ENCODE peak calls at places on chromosomes 12 and 14, in six cellular contexts. G, S, N, E, F and B are unnamed samples.

GRCh38 chr14:27608377-27608776 is 1010.5 kb upstream of the NOVA1 start:
- DNase-seq in F (no peak), N (no peak), S (no peak), G (no peak), E (no peak), B (no peak)

GRCh38 chr14:99733551-99734405 is 49.7 kb downstream of the CYP46A1 start:
- DNase-seq in F (peak), S (no peak), E (peak), G (no peak), N (no peak), B (peak)

GRCh38 chr12:113586461-113586860 is 114.8 kb upstream of the LHX5 start:
- DNase-seq in F (no peak), E (no peak), N (no peak), G (no peak), S (no peak), B (no peak)

GRCh38 chr12:98057701-98058100 is 457.7 kb upstream of the TMPO start:
- DNase-seq in E (no peak), S (no peak), G (no peak), F (no peak), N (no peak), B (no peak)

GRCh38 chr12:52080403-52081201 is 1.1 kb downstream of the SMIM41 start:
- DNase-seq in G (no peak), N (no peak), S (no peak), E (no peak), F (no peak), B (no peak)

GRCh38 chr12:46244273-46244672 is 24.6 kb downstream of the SLC38A1 start:
- DNase-seq in N (no peak), F (no peak), S (no peak), E (no peak), G (no peak), B (no peak)

GRCh38 chr12:6952121-6952859 is 1.1 kb downstream of the PTPN6 start:
- DNase-seq in G (no peak), S (no peak), E (no peak), F (no peak), N (no peak), B (no peak)

GRCh38 chr12:54300267-54300731 is 516 bp downstream of the NFE2 start:
- DNase-seq in N (no peak), F (no peak), S (no peak), E (no peak), G (no peak), B (no peak)

GRCh38 chr14:37480446-37481290 is 114.4 kb downstream of the FOXA1 start:
- DNase-seq in S (no peak), E (no peak), F (no peak), G (no peak), N (peak), B (no peak)

DNA sequence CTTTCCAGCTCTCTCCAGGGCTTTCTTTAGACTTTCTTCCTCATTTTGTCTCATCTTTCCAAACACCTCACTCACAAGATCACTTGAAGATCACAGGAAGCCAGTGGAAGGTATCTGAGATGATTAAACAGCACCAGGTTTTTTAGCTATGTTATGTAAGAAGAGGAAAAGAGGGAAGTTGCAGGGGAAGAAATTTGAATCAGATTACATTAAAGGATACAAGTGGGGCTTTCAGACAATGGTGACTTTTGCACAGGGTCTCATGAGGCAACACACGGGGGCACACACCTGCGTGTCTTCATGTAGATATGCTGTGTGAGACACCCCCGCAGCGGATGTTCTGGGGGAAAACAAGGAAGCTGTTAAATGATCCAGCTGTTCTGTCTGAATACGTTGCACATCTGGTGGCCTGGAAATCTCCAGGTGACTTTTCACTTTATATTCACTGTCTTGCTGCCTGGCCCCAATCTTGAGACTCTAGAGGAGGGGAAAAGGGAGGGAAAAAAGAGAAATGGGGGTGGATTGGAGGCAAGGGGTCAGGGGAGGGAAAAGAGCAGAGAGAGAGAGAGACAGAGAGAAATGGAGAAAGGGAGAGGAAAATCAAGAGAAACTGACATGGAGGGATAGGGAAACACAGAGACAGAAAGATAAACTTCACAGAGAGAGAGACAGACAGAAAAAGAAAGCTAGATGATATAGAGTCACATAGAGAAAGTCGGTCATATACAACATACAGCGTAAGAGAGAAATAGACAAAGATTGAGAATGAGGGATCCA is 36.3 kb upstream of the PPP1CC start:
- DNase-seq in N (no peak), F (no peak), E (no peak), G (no peak), S (no peak), B (no peak)
- TF ChIP-seq CTCF in N (no peak), F (no peak), E (no peak), G (no peak), S (no peak), B (no peak)

GRCh38 chr12:33560653-33561208 is 121.1 kb upstream of the SYT10 start:
- DNase-seq in N (no peak), G (no peak), E (no peak), F (no peak), S (no peak), B (no peak)
- TF ChIP-seq CTCF in N (no peak), G (no peak), E (no peak), F (no peak), S (no peak), B (no peak)

GRCh38 chr12:104374071-104374470 is 70.5 kb downstream of the EID3 start:
- DNase-seq in G (no peak), F (no peak), N (no peak), E (no peak), S (no peak), B (no peak)

GRCh38 chr12:104378427-104378826 is 74.9 kb downstream of the EID3 start:
- DNase-seq in N (no peak), F (no peak), G (no peak), S (no peak), E (no peak), B (no peak)

GRCh38 chr12:104374806-104375205 is 71.3 kb downstream of the EID3 start:
- DNase-seq in F (no peak), E (no peak), S (no peak), N (no peak), G (no peak), B (no peak)

GRCh38 chr12:104376650-104377506 is 73.3 kb downstream of the EID3 start:
- DNase-seq in N (peak), F (no peak), S (no peak), G (no peak), E (no peak), B (no peak)

GRCh38 chr12:104377507-104377812 is 73.9 kb downstream of the EID3 start:
- DNase-seq in N (no peak), E (no peak), G (no peak), S (no peak), F (no peak), B (no peak)
- TF ChIP-seq CTCF in N (no peak), E (no peak), G (no peak), S (no peak), F (no peak), B (no peak)

DNA sequence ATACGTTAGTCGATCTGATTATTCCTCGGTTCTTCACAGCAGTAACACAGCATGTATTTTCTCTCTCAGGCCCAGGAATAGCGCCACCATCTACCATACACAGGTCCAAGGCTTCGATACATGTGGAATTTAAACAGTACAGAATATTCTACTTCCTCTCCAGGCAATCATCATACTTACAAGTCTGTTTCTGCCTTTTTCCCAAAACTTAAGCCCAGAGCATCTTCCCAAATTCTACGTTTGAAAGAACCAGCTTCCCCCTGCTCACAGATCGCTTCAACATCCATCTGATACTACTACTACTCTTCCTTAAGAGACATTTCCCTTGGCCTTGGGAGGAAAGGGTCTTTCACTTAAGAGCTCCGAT is 626 bp downstream of the TXNDC16 start:
- DNase-seq in G (no peak), E (no peak), N (peak), S (peak), F (no peak), B (no peak)
- TF ChIP-seq CTCF in G (peak), E (no peak), N (peak), S (peak), F (no peak), B (no peak)

GRCh38 chr12:5565933-5566632 is 134.2 kb downstream of the NTF3 start:
- DNase-seq in E (no peak), S (no peak), G (no peak), N (no peak), F (no peak), B (no peak)
- TF ChIP-seq CTCF in E (no peak), S (no peak), G (no peak), N (peak), F (no peak), B (no peak)

GRCh38 chr12:69977991-69978390 is 153.0 kb downstream of the MYRFL start:
- DNase-seq in N (no peak), G (no peak), F (no peak), E (no peak), S (no peak), B (no peak)

GRCh38 chr12:69986109-69986508 is 161.1 kb downstream of the MYRFL start:
- DNase-seq in S (no peak), G (no peak), N (no peak), F (no peak), E (no peak), B (no peak)

GRCh38 chr12:69984216-69984615 is 159.2 kb downstream of the MYRFL start:
- DNase-seq in G (no peak), S (no peak), F (no peak), E (no peak), N (peak), B (no peak)

GRCh38 chr12:69985656-69986055 is 160.6 kb downstream of the MYRFL start:
- DNase-seq in G (no peak), N (no peak), F (peak), S (no peak), E (no peak), B (no peak)

DNA sequence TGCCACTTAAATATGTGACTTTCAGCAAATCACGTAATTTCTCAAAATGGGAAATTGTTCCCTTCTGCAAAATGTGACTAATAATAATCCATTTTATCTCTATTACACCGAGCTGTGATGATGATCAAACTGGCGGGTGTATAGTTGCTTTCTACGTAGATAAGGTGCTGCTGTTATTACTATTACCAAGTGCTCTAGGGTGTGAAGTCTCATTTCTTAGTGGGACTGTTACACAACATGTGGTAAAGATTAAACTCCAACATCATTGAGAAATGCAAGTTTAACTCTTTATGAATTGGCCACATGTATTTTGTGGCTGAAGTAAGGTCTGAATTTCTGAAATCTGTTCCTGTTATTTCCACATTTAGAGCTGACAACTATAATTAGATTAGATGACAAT is 157.1 kb downstream of the MYRFL start:
- DNase-seq in F (no peak), G (no peak), E (no peak), S (peak), N (no peak), B (no peak)
- TF ChIP-seq CTCF in F (no peak), G (no peak), E (no peak), S (no peak), N (no peak), B (no peak)

DNA sequence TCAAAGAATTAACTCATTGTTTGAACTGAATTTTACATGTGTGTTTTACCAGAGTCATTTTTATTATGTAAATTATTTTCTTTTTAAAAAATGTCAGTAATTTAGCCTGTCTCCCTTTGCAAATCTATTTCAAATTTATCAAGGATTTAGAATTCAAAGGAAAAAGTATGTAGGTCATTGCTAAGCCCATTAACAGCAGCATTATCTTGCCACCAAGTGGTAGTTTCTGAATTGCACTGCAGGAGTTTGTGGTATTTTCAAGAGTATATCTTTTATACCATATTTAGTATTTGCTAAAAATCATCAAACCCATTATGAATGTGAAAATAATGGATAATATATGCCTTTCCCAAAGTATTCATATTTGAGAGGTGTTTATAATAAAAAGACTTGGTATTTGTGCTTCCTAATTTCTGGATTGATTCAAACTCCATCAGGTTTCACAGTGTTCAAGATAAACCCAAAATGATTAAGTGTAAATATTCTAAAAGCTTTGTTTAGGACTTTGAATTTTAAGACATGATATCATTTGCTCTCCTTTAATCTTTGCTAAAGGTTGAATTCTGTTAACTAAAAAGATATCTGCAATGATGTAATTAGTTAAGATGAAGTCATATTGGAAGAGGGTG is 711.4 kb downstream of the FSCB start:
- DNase-seq in N (no peak), F (no peak), S (peak), G (no peak), E (no peak), B (no peak)
- TF ChIP-seq CTCF in N (no peak), F (no peak), S (no peak), G (peak), E (no peak), B (peak)